ENCODE peak calls at places on chromosomes 3 and 15, in ten cellular contexts. I is cardiac muscle cell, O is endothelial cell, G is HFFc6, M is fibroblast of pulmonary artery, D is cardiac fibroblast, V is tibial artery, F is heart left ventricle, A is A549, J is H9. K is an unnamed sample.

GRCh38 chr15:78061963-78062427 is 15.5 kb downstream of the TBC1D2B start:
- DNase-seq in A (no peak), I (peak; percentile 55), D (peak; percentile 48), J (no peak), F (no peak), O (no peak), G (peak; percentile 39), V (peak; percentile 65), M (peak; percentile 45), K (peak; percentile 84)

GRCh38 chr15:90915808-90916440 is 12.8 kb downstream of the MAN2A2 start:
- DNase-seq in D (peak; percentile 6), J (no peak), I (peak; percentile 18), M (no peak), G (no peak), F (peak; percentile 53), O (no peak), V (no peak), A (no peak), K (peak; percentile 32)

GRCh38 chr3:97815149-97815917 is 6.5 kb upstream of the CRYBG3 start:
- DNase-seq in A (no peak), G (no peak), M (no peak), V (no peak), J (no peak), O (no peak), I (no peak), D (peak; percentile 36), F (no peak), K (no peak)

GRCh38 chr3:151037746-151038145 is 47.7 kb upstream of the MED12L start:
- DNase-seq in G (peak; percentile 89), F (peak; percentile 9), J (no peak), M (peak; percentile 96), I (peak; percentile 96), D (peak; percentile 97), A (peak; percentile 41), O (peak; percentile 12), V (no peak), K (peak; percentile 89)

GRCh38 chr3:66938338-66938963 is 59.7 kb upstream of the KBTBD8 start:
- DNase-seq in D (peak; percentile 80), M (peak; percentile 79), J (peak; percentile 69), O (peak; percentile 50), G (peak; percentile 57), F (no peak), I (peak; percentile 78), V (no peak), A (peak; percentile 52), K (peak; percentile 70)

GRCh38 chr3:141378556-141378955 is 10.3 kb downstream of the ZBTB38 start:
- DNase-seq in J (no peak), G (no peak), D (no peak), V (no peak), O (no peak), I (no peak), A (no peak), M (no peak), F (no peak), K (no peak)

GRCh38 chr3:40782086-40782721 is 257.4 kb downstream of the ZNF621 start:
- DNase-seq in V (no peak), F (no peak), J (no peak), A (peak; percentile 27), I (peak; percentile 5), M (peak; percentile 3), G (no peak), D (peak; percentile 6), O (no peak), K (no peak)

GRCh38 chr3:109364088-109364487 is 26.7 kb upstream of the DPPA4 start:
- DNase-seq in M (no peak), V (no peak), D (no peak), G (no peak), F (no peak), I (no peak), O (no peak), A (no peak), J (no peak), K (no peak)

GRCh38 chr3:52190294-52190841 is 7.6 kb upstream of the ALAS1 start:
- DNase-seq in V (peak; percentile 76), O (no peak), I (peak; percentile 78), A (no peak), G (peak; percentile 12), D (peak; percentile 31), J (no peak), M (peak; percentile 58), F (no peak), K (peak; percentile 78)

GRCh38 chr3:14216257-14217048 is 37.8 kb downstream of the LSM3 start:
- DNase-seq in G (no peak), D (peak; percentile 71), A (peak; percentile 32), V (no peak), M (peak; percentile 86), O (peak; percentile 49), F (peak; percentile 68), I (peak; percentile 91), J (peak; percentile 97), K (peak; percentile 47)

GRCh38 chr3:149971403-149972075 is 844 bp upstream of the PFN2 start:
- DNase-seq in V (peak; percentile 83), A (no peak), F (peak; percentile 58), O (no peak), M (peak; percentile 70), J (peak; percentile 86), I (no peak), G (peak; percentile 61), D (peak; percentile 74), K (peak; percentile 74)

GRCh38 chr3:120931593-120931992 is 23.6 kb downstream of the STXBP5L start:
- DNase-seq in G (no peak), F (no peak), A (no peak), O (no peak), M (no peak), J (no peak), I (no peak), D (no peak), V (no peak), K (no peak)

GRCh38 chr3:64687781-64688515 is at the start of gene ADAMTS9:
- DNase-seq in G (no peak), A (peak; percentile 35), O (peak; percentile 85), V (peak; percentile 89), I (peak; percentile 91), J (peak; percentile 82), D (peak; percentile 73), F (peak; percentile 87), M (peak; percentile 85), K (peak; percentile 79)

GRCh38 chr3:155778441-155778840 is 27.6 kb downstream of the C3orf33 start:
- DNase-seq in F (no peak), J (no peak), O (no peak), D (peak; percentile 17), V (no peak), G (no peak), M (peak; percentile 11), I (no peak), A (no peak), K (no peak)

GRCh38 chr3:190081387-190081786 is 39.3 kb downstream of the P3H2 start:
- DNase-seq in J (no peak), I (no peak), O (no peak), M (no peak), G (no peak), V (no peak), D (no peak), A (no peak), F (no peak), K (no peak)

GRCh38 chr15:94080989-94081605 is 150.3 kb upstream of the MCTP2 start:
- DNase-seq in I (no peak), V (no peak), J (no peak), G (no peak), D (no peak), A (no peak), F (no peak), O (no peak), M (no peak), K (no peak)

GRCh38 chr15:94081829-94082228 is 149.5 kb upstream of the MCTP2 start:
- DNase-seq in D (no peak), G (no peak), I (no peak), V (no peak), F (no peak), J (no peak), M (no peak), O (no peak), A (no peak), K (no peak)

GRCh38 chr15:94086360-94086759 is 145.0 kb upstream of the MCTP2 start:
- DNase-seq in D (peak; percentile 3), A (no peak), V (no peak), J (no peak), I (no peak), G (peak; percentile 21), M (no peak), O (no peak), F (no peak), K (peak; percentile 65)

GRCh38 chr15:94080416-94080815 is 150.9 kb upstream of the MCTP2 start:
- DNase-seq in M (no peak), G (peak; percentile 82), O (no peak), V (no peak), D (no peak), A (no peak), I (no peak), F (peak; percentile 40), J (peak; percentile 57), K (peak; percentile 82)

GRCh38 chr15:94083467-94083991 is 147.8 kb upstream of the MCTP2 start:
- DNase-seq in J (no peak), O (no peak), D (peak; percentile 14), V (no peak), F (no peak), G (peak; percentile 49), A (no peak), M (peak; percentile 59), I (peak; percentile 10), K (peak; percentile 92)
- TF ChIP-seq CTCF in J (no peak), O (no peak), D (no peak), V (no peak), F (no peak), G (no peak), A (no peak), M (no peak), I (no peak), K (peak; percentile 17)

GRCh38 chr15:100207053-100207452 is 134.7 kb downstream of the ADAMTS17 start:
- DNase-seq in F (no peak), I (no peak), O (no peak), G (no peak), V (no peak), M (no peak), D (no peak), A (no peak), J (no peak), K (no peak)
- TF ChIP-seq CTCF in F (no peak), I (no peak), O (no peak), G (no peak), V (no peak), M (no peak), D (no peak), A (no peak), J (peak; percentile 24), K (no peak)

GRCh38 chr3:106251160-106251892 is 382.5 kb upstream of the CBLB start:
- DNase-seq in J (no peak), F (no peak), G (no peak), I (no peak), A (peak; percentile 10), O (no peak), M (no peak), D (no peak), V (no peak), K (no peak)
- TF ChIP-seq CTCF in J (peak; percentile 32), F (no peak), G (no peak), I (no peak), A (no peak), O (no peak), M (no peak), D (no peak), V (no peak), K (no peak)

DNA sequence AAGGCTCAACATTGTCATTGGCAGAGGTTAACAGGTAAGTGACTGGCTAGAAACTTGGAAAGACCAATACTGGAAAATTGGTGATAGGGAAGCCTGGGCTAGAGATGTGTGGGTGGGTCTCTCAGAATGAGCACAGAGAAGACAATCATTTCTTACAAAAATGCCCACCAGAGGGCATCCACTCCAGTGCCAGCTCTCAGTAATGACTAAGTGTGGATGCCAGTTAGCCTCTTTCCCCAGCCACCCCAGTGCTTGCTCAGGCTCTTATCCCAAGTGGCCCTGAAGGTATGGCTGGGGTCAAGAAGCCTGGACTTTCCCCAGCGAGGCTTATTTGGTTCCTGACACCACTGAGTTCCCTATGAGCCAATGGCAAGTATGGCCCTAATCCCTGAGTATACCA is 115.9 kb upstream of the ST8SIA2 start:
- DNase-seq in G (no peak), O (peak; percentile 28), M (no peak), A (peak; percentile 48), D (peak; percentile 2), F (no peak), I (peak; percentile 0), V (no peak), J (peak; percentile 34), K (no peak)
- TF ChIP-seq CTCF in G (peak; percentile 49), O (peak; percentile 52), M (no peak), A (peak; percentile 50), D (no peak), F (peak; percentile 48), I (no peak), V (no peak), J (peak; percentile 57), K (no peak)

K was measured in fibroblast of villous mesenchyme.